ENCODE peak calls at places on chromosomes 12 and 14, in six cellular contexts. G, N, Z, K, B and J are unnamed samples.

GRCh38 chr14:96960598-96961116 is 163.5 kb downstream of the VRK1 start:
- DNase-seq in G (no peak), N (no peak), Z (no peak), K (no peak), B (no peak), J (no peak)

GRCh38 chr12:111636209-111636928 is 37.3 kb upstream of the ATXN2 start:
- DNase-seq in G (peak; percentile 73), N (peak; percentile 66), Z (peak; percentile 79), K (peak; percentile 78), B (peak; percentile 91), J (peak; percentile 92)

GRCh38 chr12:46835785-46836184 is 10.0 kb upstream of the SLC38A4 start:
- DNase-seq in G (no peak), N (no peak), Z (no peak), K (no peak), B (no peak), J (no peak)

GRCh38 chr12:32312049-32312670 is 87.2 kb upstream of the FGD4 start:
- DNase-seq in G (peak; percentile 39), N (no peak), Z (peak; percentile 87), K (peak; percentile 81), B (no peak), J (peak; percentile 80)

GRCh38 chr12:45669762-45670161 is 59.7 kb upstream of the ARID2 start:
- DNase-seq in G (no peak), N (no peak), Z (no peak), K (no peak), B (no peak), J (peak; percentile 38)

GRCh38 chr12:27274706-27275105 is 30.6 kb downstream of the STK38L start:
- DNase-seq in G (no peak), N (no peak), Z (peak; percentile 33), K (no peak), B (no peak), J (no peak)

GRCh38 chr12:93777249-93777648 is 100.1 kb downstream of the CRADD start:
- DNase-seq in G (no peak), N (no peak), Z (peak; percentile 63), K (no peak), B (no peak), J (peak; percentile 65)

GRCh38 chr12:118206107-118206412 is 70.1 kb downstream of the PEBP1 start:
- DNase-seq in G (no peak), N (no peak), Z (no peak), K (peak; percentile 24), B (no peak), J (no peak)

GRCh38 chr12:52207106-52207505 is 15.3 kb upstream of the KRT80 start:
- DNase-seq in G (no peak), N (peak; percentile 36), Z (no peak), K (no peak), B (no peak), J (no peak)

GRCh38 chr12:49198431-49199155 is 9.7 kb upstream of the TUBA1A start:
- DNase-seq in G (peak; percentile 30), N (no peak), Z (peak; percentile 87), K (no peak), B (peak; percentile 49), J (peak; percentile 92)

GRCh38 chr12:131415781-131416180 is 295.1 kb upstream of the SFSWAP start:
- DNase-seq in G (no peak), N (no peak), Z (no peak), K (no peak), B (no peak), J (no peak)

GRCh38 chr12:4164591-4165558 is 108.7 kb upstream of the CCND2 start:
- DNase-seq in G (peak; percentile 90), N (peak; percentile 66), Z (peak; percentile 59), K (peak; percentile 75), B (peak; percentile 39), J (peak; percentile 49)

GRCh38 chr12:126210026-126210425 is 1144.8 kb downstream of the AACS start:
- DNase-seq in G (no peak), N (no peak), Z (peak; percentile 54), K (no peak), B (no peak), J (no peak)

GRCh38 chr12:8680533-8680932 is 17.3 kb upstream of the RIMKLB start:
- DNase-seq in G (no peak), N (no peak), Z (no peak), K (no peak), B (no peak), J (no peak)

GRCh38 chr14:68679301-68679700 is 113.6 kb downstream of the ZFP36L1 start:
- DNase-seq in G (no peak), N (no peak), Z (no peak), K (no peak), B (no peak), J (no peak)

GRCh38 chr12:42589465-42590323 is at the start of gene PRICKLE1:
- DNase-seq in G (peak; percentile 84), N (peak; percentile 75), Z (peak; percentile 58), K (peak; percentile 75), B (peak; percentile 66), J (peak; percentile 36)

GRCh38 chr12:65535951-65536350 is 257.5 kb downstream of the MSRB3 start:
- DNase-seq in G (no peak), N (no peak), Z (peak; percentile 26), K (no peak), B (no peak), J (no peak)

GRCh38 chr14:77502109-77502782 is 3.6 kb upstream of the ISM2 start:
- DNase-seq in G (no peak), N (peak; percentile 25), Z (no peak), K (no peak), B (no peak), J (no peak)

GRCh38 chr14:67962215-67962644 is 142.7 kb downstream of the RAD51B start:
- DNase-seq in G (no peak), N (no peak), Z (peak; percentile 72), K (peak; percentile 31), B (no peak), J (no peak)

GRCh38 chr12:89949457-89950195 is 241.0 kb upstream of the ATP2B1 start:
- DNase-seq in G (no peak), N (no peak), Z (peak; percentile 92), K (peak; percentile 66), B (no peak), J (peak; percentile 81)

GRCh38 chr12:80708535-80709328 is 1.3 kb downstream of the MYF6 start:
- DNase-seq in G (peak; percentile 85), N (no peak), Z (peak; percentile 22), K (no peak), B (no peak), J (no peak)

GRCh38 chr12:54725233-54725843 is 77.2 kb upstream of the DCD start:
- DNase-seq in G (no peak), N (no peak), Z (peak; percentile 29), K (peak; percentile 53), B (no peak), J (peak; percentile 6)

GRCh38 chr12:3461391-3461790 is 29.6 kb upstream of the PRMT8 start:
- DNase-seq in G (no peak), N (no peak), Z (no peak), K (no peak), B (no peak), J (no peak)

GRCh38 chr14:106586098-106586704 is 1059.8 kb downstream of the TMEM121 start:
- DNase-seq in G (no peak), N (peak; percentile 69), Z (no peak), K (no peak), B (no peak), J (no peak)

GRCh38 chr14:54366726-54367707 is 29.8 kb upstream of the CDKN3 start:
- DNase-seq in G (no peak), N (no peak), Z (peak; percentile 75), K (peak; percentile 80), B (no peak), J (peak; percentile 69)

GRCh38 chr12:109500406-109501185 is 23.2 kb downstream of the UBE3B start:
- DNase-seq in G (no peak), N (no peak), Z (no peak), K (no peak), B (no peak), J (no peak)

GRCh38 chr12:77751939-77752338 is 78.8 kb upstream of the NAV3 start:
- DNase-seq in G (no peak), N (no peak), Z (peak; percentile 74), K (no peak), B (no peak), J (peak; percentile 10)